ENCODE peak calls at places on chromosomes 2 and 18, in six cellular contexts. N, F, E, U, P and D are unnamed samples.

GRCh38 chr2:226977775-226978190 is 141.9 kb downstream of the RHBDD1 start:
- DNase-seq in N (no peak), F (no peak), E (no peak), U (no peak), P (no peak), D (no peak)

GRCh38 chr2:117956036-117956791 is 57.7 kb downstream of the CCDC93 start:
- DNase-seq in N (no peak), F (no peak), E (no peak), U (no peak), P (no peak), D (no peak)

GRCh38 chr2:43226558-43226954 is at the start of gene ZFP36L2:
- DNase-seq in N (peak; percentile 97), F (peak; percentile 96), E (peak; percentile 95), U (peak; percentile 99), P (peak; percentile 97), D (peak; percentile 95)

GRCh38 chr2:101987832-101988231 is 3.9 kb upstream of the IL1R2 start:
- DNase-seq in N (no peak), F (no peak), E (no peak), U (no peak), P (no peak), D (no peak)

GRCh38 chr2:206831442-206831995 is 66.1 kb downstream of the FASTKD2 start:
- DNase-seq in N (no peak), F (no peak), E (no peak), U (no peak), P (no peak), D (peak; percentile 44)

GRCh38 chr18:79531926-79532689 is 136.4 kb downstream of the NFATC1 start:
- DNase-seq in N (peak; percentile 9), F (no peak), E (no peak), U (peak; percentile 27), P (no peak), D (no peak)

GRCh38 chr2:207746131-207746530 is 23.6 kb downstream of the FZD5 start:
- DNase-seq in N (peak; percentile 39), F (peak; percentile 28), E (no peak), U (peak; percentile 58), P (peak; percentile 43), D (peak; percentile 50)

GRCh38 chr2:129379411-129379810 is 600.1 kb upstream of the RAB6C start:
- DNase-seq in N (no peak), F (no peak), E (no peak), U (no peak), P (no peak), D (no peak)

GRCh38 chr2:239770240-239770639 is 254.9 kb downstream of the NDUFA10 start:
- DNase-seq in N (peak; percentile 2), F (no peak), E (no peak), U (no peak), P (no peak), D (no peak)

GRCh38 chr2:237456200-237456731 is 30.8 kb upstream of the MLPH start:
- DNase-seq in N (peak; percentile 79), F (peak; percentile 71), E (no peak), U (peak; percentile 96), P (no peak), D (no peak)

GRCh38 chr18:13614701-13615288 is 111.6 kb downstream of the FAM210A start:
- DNase-seq in N (no peak), F (peak; percentile 29), E (no peak), U (peak; percentile 62), P (no peak), D (peak; percentile 30)

GRCh38 chr2:26917135-26917836 is 53.2 kb upstream of the MAPRE3 start:
- DNase-seq in N (no peak), F (no peak), E (no peak), U (no peak), P (no peak), D (no peak)
- H3K27me3 ChIP-seq in N (peaks cover 5% of the 10 kb centered on the region), F (no peaks in the 10 kb centered on the region), E (no peaks in the 10 kb centered on the region), U (no peaks in the 10 kb centered on the region), P (no peaks in the 10 kb centered on the region), D (no peaks in the 10 kb centered on the region)

GRCh38 chr18:63917831-63918230 is 10.1 kb downstream of the SERPINB10 start:
- DNase-seq in N (no peak), F (no peak), E (no peak), U (no peak), P (no peak), D (no peak)
- H3K27me3 ChIP-seq in N (no peaks in the 10 kb centered on the region), F (no peaks in the 10 kb centered on the region), E (no peaks in the 10 kb centered on the region), U (peaks cover 2% of the 10 kb centered on the region), P (no peaks in the 10 kb centered on the region), D (no peaks in the 10 kb centered on the region)

GRCh38 chr2:72148975-72149555 is 1.4 kb upstream of the CYP26B1 start:
- DNase-seq in N (peak; percentile 47), F (peak; percentile 24), E (no peak), U (no peak), P (no peak), D (peak; percentile 28)

GRCh38 chr2:72146357-72147302 is 1.0 kb downstream of the CYP26B1 start:
- DNase-seq in N (peak; percentile 13), F (no peak), E (no peak), U (peak; percentile 53), P (peak; percentile 4), D (peak; percentile 27)

GRCh38 chr2:72148391-72148974 is 821 bp upstream of the CYP26B1 start:
- DNase-seq in N (peak; percentile 11), F (no peak), E (no peak), U (peak; percentile 55), P (peak; percentile 6), D (peak; percentile 10)

GRCh38 chr2:72147303-72147970 is at the start of gene CYP26B1:
- DNase-seq in N (peak; percentile 15), F (no peak), E (no peak), U (peak; percentile 68), P (peak; percentile 3), D (peak; percentile 27)

GRCh38 chr2:72147971-72148369 is 308 bp upstream of the CYP26B1 start:
- DNase-seq in N (no peak), F (peak; percentile 2), E (no peak), U (no peak), P (peak; percentile 1), D (peak; percentile 7)
- H3K27me3 ChIP-seq in N (peaks cover 39% of the 10 kb centered on the region), F (peaks cover 46% of the 10 kb centered on the region), E (peaks cover 47% of the 10 kb centered on the region), U (peaks cover 22% of the 10 kb centered on the region), P (peaks cover 27% of the 10 kb centered on the region), D (peaks cover 4% of the 10 kb centered on the region)

DNA sequence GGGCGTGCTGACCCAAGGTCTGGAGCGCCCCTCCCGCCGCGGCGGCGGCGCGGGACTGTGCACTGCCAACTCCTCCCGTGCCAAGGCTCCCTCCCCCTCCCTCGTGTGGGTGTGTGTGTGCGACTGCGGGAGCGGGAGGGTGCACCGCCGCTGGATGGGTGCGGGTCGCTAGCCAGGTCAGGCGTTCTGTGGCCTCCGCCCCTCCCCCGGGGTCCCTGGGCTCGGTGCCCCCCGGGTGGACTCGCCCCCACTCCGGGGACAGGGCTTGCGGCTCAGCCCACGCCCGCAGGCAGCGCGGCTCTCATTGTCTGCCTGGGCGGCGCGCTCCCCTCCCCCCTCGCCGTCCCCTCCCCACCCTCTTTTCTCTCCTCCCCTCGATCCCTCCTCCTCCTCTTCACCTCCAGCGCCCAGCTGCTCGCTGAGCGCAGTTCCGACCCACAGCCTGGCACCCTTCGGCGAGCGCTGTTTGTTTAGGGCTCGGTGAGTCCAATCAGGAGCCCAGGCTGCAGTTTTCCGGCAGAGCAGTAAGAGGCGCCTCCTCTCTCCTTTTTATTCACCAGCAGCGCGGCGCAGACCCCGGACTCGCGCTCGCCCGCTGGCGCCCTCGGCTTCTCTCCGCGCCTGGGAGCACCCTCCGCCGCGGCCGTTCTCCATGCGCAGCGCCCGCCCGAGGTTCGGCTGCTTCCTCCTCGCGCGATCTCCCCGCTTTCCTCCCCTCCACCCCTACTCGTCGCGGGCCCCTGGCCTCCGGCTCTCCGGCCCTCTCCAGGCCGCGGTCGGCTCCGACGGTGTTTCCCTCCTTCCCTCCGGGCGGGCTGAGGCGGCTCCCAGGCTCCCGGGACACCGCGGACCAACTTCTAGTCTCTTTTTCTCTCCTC is at the start of gene GATA6:
- DNase-seq in N (peak; percentile 93), F (peak; percentile 90), E (no peak), U (peak; percentile 70), P (peak; percentile 81), D (peak; percentile 94)
- H3K27me3 ChIP-seq in N (no peaks in the 10 kb centered on the region), F (peaks cover 4% of the 10 kb centered on the region), E (peaks cover 49% of the 10 kb centered on the region), U (peaks cover 71% of the 10 kb centered on the region), P (peaks cover 32% of the 10 kb centered on the region), D (no peaks in the 10 kb centered on the region)

GRCh38 chr2:72149556-72150156 is 2.0 kb upstream of the CYP26B1 start:
- DNase-seq in N (peak; percentile 15), F (peak; percentile 5), E (no peak), U (no peak), P (peak; percentile 10), D (no peak)
- H3K27me3 ChIP-seq in N (peaks cover 39% of the 10 kb centered on the region), F (peaks cover 60% of the 10 kb centered on the region), E (peaks cover 45% of the 10 kb centered on the region), U (peaks cover 22% of the 10 kb centered on the region), P (peaks cover 22% of the 10 kb centered on the region), D (peaks cover 4% of the 10 kb centered on the region)

GRCh38 chr2:104847821-104848160 is 6.1 kb upstream of the POU3F3 start:
- DNase-seq in N (no peak), F (no peak), E (no peak), U (no peak), P (no peak), D (no peak)

GRCh38 chr2:104850322-104851184 is 3.4 kb upstream of the POU3F3 start:
- DNase-seq in N (no peak), F (no peak), E (no peak), U (no peak), P (no peak), D (no peak)

GRCh38 chr2:104848526-104848925 is 5.4 kb upstream of the POU3F3 start:
- DNase-seq in N (no peak), F (no peak), E (no peak), U (no peak), P (no peak), D (no peak)

GRCh38 chr2:104849618-104850097 is 4.3 kb upstream of the POU3F3 start:
- DNase-seq in N (no peak), F (peak; percentile 67), E (no peak), U (peak; percentile 80), P (peak; percentile 57), D (peak; percentile 58)

DNA sequence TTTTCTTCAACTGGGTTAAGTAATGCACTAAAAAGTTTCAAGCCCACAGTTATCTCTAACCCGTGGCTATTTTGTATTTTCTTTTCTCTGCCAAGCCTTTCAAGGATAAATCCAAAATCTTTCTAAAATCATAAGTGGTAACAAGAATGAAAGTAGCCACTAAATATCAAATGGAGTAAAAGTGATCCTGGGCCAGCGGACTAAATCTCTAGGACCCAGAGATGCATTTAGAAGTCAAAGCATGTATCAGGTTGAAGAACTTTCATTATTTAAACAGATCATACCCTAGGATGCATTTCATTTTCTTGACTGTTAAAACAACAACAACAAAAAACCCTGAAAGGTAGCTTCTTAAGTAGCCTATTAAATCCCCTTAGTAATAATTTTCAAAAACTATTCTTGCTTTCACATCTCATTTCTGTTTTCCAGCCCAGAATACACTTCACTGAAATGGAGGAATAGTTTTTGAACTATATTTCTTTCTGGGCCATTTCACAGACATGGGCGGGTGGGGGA is 4.8 kb upstream of the POU3F3 start:
- DNase-seq in N (no peak), F (no peak), E (no peak), U (no peak), P (no peak), D (no peak)
- H3K27me3 ChIP-seq in N (peaks cover 85% of the 10 kb centered on the region), F (peaks cover 94% of the 10 kb centered on the region), E (peaks cover 60% of the 10 kb centered on the region), U (peaks cover 45% of the 10 kb centered on the region), P (peaks cover 56% of the 10 kb centered on the region), D (peaks cover 11% of the 10 kb centered on the region)

DNA sequence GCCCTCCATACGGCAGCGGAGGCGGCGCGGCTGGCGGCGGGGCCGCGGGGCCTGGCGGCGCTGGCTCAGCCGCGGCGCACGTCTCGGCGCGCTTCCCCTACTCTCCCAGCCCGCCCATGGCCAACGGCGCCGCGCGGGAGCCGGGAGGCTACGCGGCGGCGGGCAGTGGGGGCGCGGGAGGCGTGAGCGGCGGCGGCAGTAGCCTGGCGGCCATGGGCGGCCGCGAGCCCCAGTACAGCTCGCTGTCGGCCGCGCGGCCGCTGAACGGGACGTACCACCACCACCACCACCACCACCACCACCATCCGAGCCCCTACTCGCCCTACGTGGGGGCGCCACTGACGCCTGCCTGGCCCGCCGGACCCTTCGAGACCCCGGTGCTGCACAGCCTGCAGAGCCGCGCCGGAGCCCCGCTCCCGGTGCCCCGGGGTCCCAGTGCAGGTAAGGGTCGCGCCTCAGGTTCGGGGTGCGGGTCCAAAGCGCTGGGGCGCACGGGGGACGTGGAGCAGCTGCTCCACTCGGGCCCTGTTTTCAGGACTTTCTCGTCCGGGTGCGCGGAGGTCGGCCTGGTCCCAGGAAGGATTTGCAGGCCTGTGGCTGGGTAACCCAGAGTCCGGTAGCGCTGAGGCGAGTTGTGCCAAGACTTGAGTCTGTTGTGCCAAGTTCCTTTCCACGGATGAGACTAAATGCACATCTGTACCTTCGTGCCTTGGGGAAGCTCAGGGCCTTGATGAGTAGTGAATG is 2.6 kb downstream of the GATA6 start:
- DNase-seq in N (no peak), F (no peak), E (no peak), U (no peak), P (no peak), D (no peak)
- H3K27me3 ChIP-seq in N (no peaks in the 10 kb centered on the region), F (no peaks in the 10 kb centered on the region), E (peaks cover 34% of the 10 kb centered on the region), U (peaks cover 60% of the 10 kb centered on the region), P (peaks cover 16% of the 10 kb centered on the region), D (no peaks in the 10 kb centered on the region)